ENCODE peak calls at places on chromosomes 12 and 14, in seven cellular contexts. N is hepatocyte, X is PC-3, T is neural progenitor cell, I is GM23338, Z is GM23248, P is HCT116. O is an unnamed sample.
A peak's percentile ranks its signal among the peaks of the same experiment; 100 is the strongest.

GRCh38 chr12:127928615-127929014 is 338.4 kb upstream of the TMEM132C start:
- DNase-seq in N (no peak), X (peak; percentile 70), T (no peak), I (no peak), Z (peak; percentile 66), P (no peak), O (no peak)

GRCh38 chr12:28802706-28803438 is 346.2 kb upstream of the FAR2 start:
- DNase-seq in N (no peak), X (no peak), T (no peak), I (no peak), Z (peak; percentile 3), P (no peak), O (no peak)

GRCh38 chr12:15278816-15279658 is 43.3 kb upstream of the PTPRO start:
- DNase-seq in N (peak; percentile 44), X (peak; percentile 88), T (no peak), I (no peak), Z (peak; percentile 88), P (no peak), O (no peak)

GRCh38 chr14:91575469-91576208 is 65.5 kb upstream of the PPP4R3A start:
- DNase-seq in N (no peak), X (no peak), T (peak; percentile 52), I (no peak), Z (no peak), P (no peak), O (no peak)

GRCh38 chr12:4987076-4987775 is 56.5 kb upstream of the KCNA5 start:
- DNase-seq in N (peak; percentile 51), X (no peak), T (no peak), I (no peak), Z (no peak), P (no peak), O (no peak)

GRCh38 chr12:124466200-124467128 is 100.9 kb downstream of the NCOR2 start:
- DNase-seq in N (no peak), X (no peak), T (no peak), I (no peak), Z (peak; percentile 45), P (no peak), O (peak; percentile 89)

GRCh38 chr12:111792155-111792876 is 25.6 kb downstream of the ALDH2 start:
- DNase-seq in N (no peak), X (no peak), T (no peak), I (no peak), Z (peak; percentile 62), P (no peak), O (no peak)

GRCh38 chr12:64701283-64701682 is 57.9 kb downstream of the GNS start:
- DNase-seq in N (no peak), X (no peak), T (peak; percentile 41), I (no peak), Z (no peak), P (no peak), O (peak; percentile 11)

GRCh38 chr14:50089213-50089612 is 27.2 kb downstream of the VCPKMT start:
- DNase-seq in N (no peak), X (no peak), T (no peak), I (no peak), Z (no peak), P (no peak), O (no peak)

GRCh38 chr12:66296171-66296683 is 6.1 kb upstream of the HELB start:
- DNase-seq in N (no peak), X (no peak), T (no peak), I (no peak), Z (peak; percentile 4), P (no peak), O (no peak)

GRCh38 chr12:31369712-31370521 is 44.0 kb upstream of the SINHCAF start:
- DNase-seq in N (peak; percentile 73), X (no peak), T (peak; percentile 78), I (peak; percentile 86), Z (peak; percentile 75), P (no peak), O (no peak)

GRCh38 chr14:103126873-103127304 is 3.6 kb downstream of the TNFAIP2 start:
- DNase-seq in N (peak; percentile 92), X (peak; percentile 70), T (peak; percentile 95), I (peak; percentile 91), Z (peak; percentile 46), P (no peak), O (no peak)

GRCh38 chr12:124869011-124869665 is 5.5 kb upstream of the SCARB1 start:
- DNase-seq in N (no peak), X (no peak), T (peak; percentile 54), I (peak; percentile 55), Z (no peak), P (no peak), O (no peak)

GRCh38 chr14:103535891-103536565 is 7.0 kb downstream of the TRMT61A start:
- DNase-seq in N (no peak), X (no peak), T (no peak), I (no peak), Z (no peak), P (no peak), O (no peak)

GRCh38 chr12:57611116-57611809 is at the start of gene ARHGEF25:
- DNase-seq in N (peak; percentile 78), X (peak; percentile 35), T (peak; percentile 87), I (peak; percentile 81), Z (peak; percentile 77), P (no peak), O (no peak)

GRCh38 chr12:123744836-123745235 is 17.3 kb upstream of the DNAH10 start:
- DNase-seq in N (no peak), X (peak; percentile 34), T (peak; percentile 16), I (peak; percentile 36), Z (no peak), P (no peak), O (no peak)

GRCh38 chr14:52977798-52978197 is 26.9 kb upstream of the FERMT2 start:
- DNase-seq in N (no peak), X (no peak), T (no peak), I (no peak), Z (no peak), P (no peak), O (no peak)

GRCh38 chr12:98332626-98333025 is 182.8 kb upstream of the TMPO start:
- DNase-seq in N (no peak), X (no peak), T (no peak), I (no peak), Z (no peak), P (no peak), O (peak; percentile 80)

GRCh38 chr14:57209561-57209960 is 59.1 kb downstream of the EXOC5 start:
- DNase-seq in N (no peak), X (peak; percentile 73), T (no peak), I (no peak), Z (peak; percentile 53), P (no peak), O (no peak)

GRCh38 chr12:32780111-32780510 is 24.4 kb upstream of the YARS2 start:
- DNase-seq in N (no peak), X (peak; percentile 53), T (no peak), I (no peak), Z (no peak), P (no peak), O (no peak)

GRCh38 chr14:104660597-104660996 is 28.8 kb upstream of the INF2 start:
- DNase-seq in N (no peak), X (no peak), T (no peak), I (no peak), Z (no peak), P (no peak), O (peak; percentile 87)

GRCh38 chr12:42099433-42099832 is 45.2 kb downstream of the GXYLT1 start:
- DNase-seq in N (no peak), X (no peak), T (no peak), I (no peak), Z (no peak), P (no peak), O (no peak)

GRCh38 chr12:42090899-42091298 is 53.8 kb downstream of the GXYLT1 start:
- DNase-seq in N (no peak), X (peak; percentile 64), T (no peak), I (peak; percentile 8), Z (peak; percentile 74), P (no peak), O (no peak)

GRCh38 chr12:42091769-42092168 is 52.9 kb downstream of the GXYLT1 start:
- DNase-seq in N (no peak), X (no peak), T (peak; percentile 2), I (no peak), Z (peak; percentile 16), P (peak; percentile 10), O (no peak)

GRCh38 chr12:42097971-42098370 is 46.7 kb downstream of the GXYLT1 start:
- DNase-seq in N (no peak), X (no peak), T (no peak), I (no peak), Z (no peak), P (no peak), O (no peak)

GRCh38 chr12:42094277-42094676 is 50.4 kb downstream of the GXYLT1 start:
- DNase-seq in N (peak; percentile 23), X (peak; percentile 39), T (no peak), I (no peak), Z (peak; percentile 72), P (peak; percentile 33), O (no peak)
- H3K4me2 ChIP-seq in N (no peak overlapping the region), X (peak overlapping the region; percentile 30), T (no peak overlapping the region), I (no peak overlapping the region), Z (no peak overlapping the region), P (peak overlapping the region; percentile 69), O (no peak overlapping the region)

GRCh38 chr12:69350002-69350626 is 1.9 kb downstream of the LYZ start:
- DNase-seq in N (no peak), X (no peak), T (no peak), I (no peak), Z (no peak), P (no peak), O (no peak)

GRCh38 chr12:69345742-69346141 is 2.4 kb upstream of the LYZ start:
- DNase-seq in N (no peak), X (no peak), T (no peak), I (no peak), Z (no peak), P (no peak), O (no peak)

GRCh38 chr12:69350777-69351176 is 2.6 kb downstream of the LYZ start:
- DNase-seq in N (no peak), X (no peak), T (no peak), I (no peak), Z (no peak), P (no peak), O (no peak)

GRCh38 chr12:69345077-69345476 is 3.1 kb upstream of the LYZ start:
- DNase-seq in N (no peak), X (no peak), T (no peak), I (no peak), Z (no peak), P (no peak), O (no peak)

GRCh38 chr12:69348162-69348938 is at the start of gene LYZ:
- DNase-seq in N (no peak), X (no peak), T (no peak), I (peak; percentile 34), Z (no peak), P (no peak), O (no peak)
- TF ChIP-seq EZH2phosphoT487 in N (no peak), X (no peak), T (no peak), I (no peak), Z (no peak), P (no peak), O (no peak)

GRCh38 chr12:48824112-48824511 is 5.8 kb downstream of the CACNB3 start:
- DNase-seq in N (no peak), X (no peak), T (no peak), I (peak; percentile 83), Z (no peak), P (no peak), O (peak; percentile 36)
- H3K4me2 ChIP-seq in N (no peak overlapping the region), X (no peak overlapping the region), T (no peak overlapping the region), I (peak overlapping the region; percentile 43), Z (no peak overlapping the region), P (no peak overlapping the region), O (no peak overlapping the region)

DNA sequence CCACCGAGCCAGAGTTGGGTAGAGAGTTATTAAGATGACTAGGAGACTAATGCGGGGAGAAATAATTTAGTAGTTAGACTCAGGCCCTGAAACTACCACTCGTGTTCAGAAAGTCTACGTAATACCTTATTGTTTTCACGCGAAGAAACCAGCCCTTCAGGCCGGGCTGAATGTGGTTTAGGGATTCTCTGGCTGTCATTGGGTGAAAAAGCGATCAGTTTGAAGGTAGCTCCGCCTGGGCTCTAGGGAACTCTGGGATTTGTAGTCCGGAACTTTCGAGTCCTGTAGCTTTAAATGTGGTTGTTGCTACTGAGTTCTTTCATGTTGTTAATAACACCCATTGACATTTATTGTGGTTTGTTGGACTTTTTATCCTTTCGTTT is 549 bp upstream of the WDR89 start:
- DNase-seq in N (peak; percentile 93), X (peak; percentile 95), T (peak; percentile 93), I (peak; percentile 96), Z (peak; percentile 96), P (peak; percentile 92), O (peak; percentile 95)
- TF ChIP-seq EZH2phosphoT487 in N (no peak), X (no peak), T (no peak), I (no peak), Z (no peak), P (no peak), O (no peak)